ENCODE peak calls at places on chromosomes 1 and 21, in seven cellular contexts. One of them, this sample, is unnamed.

GRCh38 chr1:70685300-70686286 is 274.5 kb downstream of the CTH start:
- DNase-seq in CD4-positive, CD25-positive, alpha-beta regulatory T cell: peak; percentile 20
- DNase-seq in breast epithelium: no peak
- DNase-seq in WERI-Rb-1: peak; percentile 60
- DNase-seq in adrenal gland: peak; percentile 75
- DNase-seq in HAP-1: peak; percentile 71
- DNase-seq in CD8-positive, alpha-beta memory T cell: no peak
- DNase-seq in this sample: no peak

GRCh38 chr21:17250651-17251294 is 262.1 kb upstream of the CXADR start:
- DNase-seq in WERI-Rb-1: no peak
- DNase-seq in CD4-positive, CD25-positive, alpha-beta regulatory T cell: no peak
- DNase-seq in CD8-positive, alpha-beta memory T cell: no peak
- DNase-seq in HAP-1: no peak
- DNase-seq in adrenal gland: no peak
- DNase-seq in breast epithelium: no peak
- DNase-seq in this sample: no peak

GRCh38 chr1:55702064-55702463 is 486.9 kb upstream of the USP24 start:
- DNase-seq in HAP-1: peak; percentile 20
- DNase-seq in CD8-positive, alpha-beta memory T cell: no peak
- DNase-seq in breast epithelium: no peak
- DNase-seq in adrenal gland: no peak
- DNase-seq in WERI-Rb-1: peak; percentile 40
- DNase-seq in CD4-positive, CD25-positive, alpha-beta regulatory T cell: no peak
- DNase-seq in this sample: no peak

GRCh38 chr1:153345187-153346066 is 3.2 kb downstream of the PGLYRP4 start:
- DNase-seq in CD4-positive, CD25-positive, alpha-beta regulatory T cell: no peak
- DNase-seq in adrenal gland: no peak
- DNase-seq in WERI-Rb-1: peak; percentile 13
- DNase-seq in HAP-1: no peak
- DNase-seq in CD8-positive, alpha-beta memory T cell: no peak
- DNase-seq in breast epithelium: no peak
- DNase-seq in this sample: no peak

GRCh38 chr1:158013840-158014520 is 20.5 kb downstream of the KIRREL1 start:
- DNase-seq in WERI-Rb-1: no peak
- DNase-seq in CD8-positive, alpha-beta memory T cell: no peak
- DNase-seq in breast epithelium: no peak
- DNase-seq in HAP-1: peak; percentile 66
- DNase-seq in CD4-positive, CD25-positive, alpha-beta regulatory T cell: no peak
- DNase-seq in adrenal gland: no peak
- DNase-seq in this sample: no peak

GRCh38 chr1:1554926-1555915 is 14.8 kb upstream of the TMEM240 start:
- DNase-seq in adrenal gland: peak; percentile 89
- DNase-seq in breast epithelium: no peak
- DNase-seq in WERI-Rb-1: no peak
- DNase-seq in HAP-1: no peak
- DNase-seq in CD4-positive, CD25-positive, alpha-beta regulatory T cell: no peak
- DNase-seq in CD8-positive, alpha-beta memory T cell: no peak
- DNase-seq in this sample: no peak

GRCh38 chr1:21857142-21857839 is 45.2 kb downstream of the LDLRAD2 start:
- DNase-seq in HAP-1: no peak
- DNase-seq in breast epithelium: no peak
- DNase-seq in WERI-Rb-1: no peak
- DNase-seq in CD8-positive, alpha-beta memory T cell: no peak
- DNase-seq in adrenal gland: no peak
- DNase-seq in CD4-positive, CD25-positive, alpha-beta regulatory T cell: no peak
- DNase-seq in this sample: no peak

GRCh38 chr1:32627596-32628162 is 22.7 kb downstream of the ZBTB8OS start:
- DNase-seq in WERI-Rb-1: no peak
- DNase-seq in HAP-1: no peak
- DNase-seq in adrenal gland: peak; percentile 51
- DNase-seq in CD8-positive, alpha-beta memory T cell: no peak
- DNase-seq in CD4-positive, CD25-positive, alpha-beta regulatory T cell: peak; percentile 22
- DNase-seq in breast epithelium: no peak
- DNase-seq in this sample: no peak

GRCh38 chr1:150159550-150159949 is 9.8 kb downstream of the PLEKHO1 start:
- DNase-seq in breast epithelium: no peak
- DNase-seq in adrenal gland: peak; percentile 32
- DNase-seq in WERI-Rb-1: no peak
- DNase-seq in CD4-positive, CD25-positive, alpha-beta regulatory T cell: no peak
- DNase-seq in CD8-positive, alpha-beta memory T cell: no peak
- DNase-seq in HAP-1: no peak
- DNase-seq in this sample: no peak

GRCh38 chr1:23593556-23594148 is 34.4 kb upstream of the ID3 start:
- DNase-seq in CD8-positive, alpha-beta memory T cell: no peak
- DNase-seq in WERI-Rb-1: no peak
- DNase-seq in CD4-positive, CD25-positive, alpha-beta regulatory T cell: no peak
- DNase-seq in adrenal gland: peak; percentile 13
- DNase-seq in HAP-1: no peak
- DNase-seq in breast epithelium: no peak
- DNase-seq in this sample: no peak

GRCh38 chr1:41662656-41663437 is 178.4 kb upstream of the EDN2 start:
- DNase-seq in breast epithelium: no peak
- DNase-seq in CD4-positive, CD25-positive, alpha-beta regulatory T cell: peak; percentile 46
- DNase-seq in WERI-Rb-1: peak; percentile 82
- DNase-seq in HAP-1: peak; percentile 57
- DNase-seq in adrenal gland: peak; percentile 73
- DNase-seq in CD8-positive, alpha-beta memory T cell: no peak
- DNase-seq in this sample: peak; percentile 52

GRCh38 chr1:205358579-205358978 is 1.9 kb upstream of the KLHDC8A start:
- DNase-seq in breast epithelium: no peak
- DNase-seq in WERI-Rb-1: no peak
- DNase-seq in CD8-positive, alpha-beta memory T cell: no peak
- DNase-seq in HAP-1: no peak
- DNase-seq in CD4-positive, CD25-positive, alpha-beta regulatory T cell: no peak
- DNase-seq in adrenal gland: no peak
- DNase-seq in this sample: no peak

GRCh38 chr1:96253281-96254035 is 468.1 kb upstream of the PTBP2 start:
- DNase-seq in HAP-1: no peak
- DNase-seq in CD8-positive, alpha-beta memory T cell: no peak
- DNase-seq in WERI-Rb-1: no peak
- DNase-seq in breast epithelium: no peak
- DNase-seq in CD4-positive, CD25-positive, alpha-beta regulatory T cell: no peak
- DNase-seq in adrenal gland: no peak
- DNase-seq in this sample: no peak

GRCh38 chr1:161869291-161869690 is 103.2 kb downstream of the ATF6 start:
- DNase-seq in breast epithelium: no peak
- DNase-seq in CD4-positive, CD25-positive, alpha-beta regulatory T cell: no peak
- DNase-seq in HAP-1: no peak
- DNase-seq in CD8-positive, alpha-beta memory T cell: no peak
- DNase-seq in WERI-Rb-1: no peak
- DNase-seq in adrenal gland: no peak
- DNase-seq in this sample: no peak

GRCh38 chr1:24484208-24484607 is 18.4 kb upstream of the RCAN3 start:
- DNase-seq in CD8-positive, alpha-beta memory T cell: no peak
- DNase-seq in adrenal gland: no peak
- DNase-seq in CD4-positive, CD25-positive, alpha-beta regulatory T cell: no peak
- DNase-seq in WERI-Rb-1: no peak
- DNase-seq in HAP-1: no peak
- DNase-seq in breast epithelium: no peak
- DNase-seq in this sample: no peak

GRCh38 chr1:206105612-206106011 is 11.6 kb downstream of the AVPR1B start:
- DNase-seq in adrenal gland: no peak
- DNase-seq in breast epithelium: no peak
- DNase-seq in CD8-positive, alpha-beta memory T cell: no peak
- DNase-seq in WERI-Rb-1: no peak
- DNase-seq in HAP-1: no peak
- DNase-seq in CD4-positive, CD25-positive, alpha-beta regulatory T cell: no peak
- DNase-seq in this sample: no peak

GRCh38 chr1:67632811-67633478 is 52.1 kb upstream of the GADD45A start:
- DNase-seq in adrenal gland: no peak
- DNase-seq in HAP-1: no peak
- DNase-seq in CD8-positive, alpha-beta memory T cell: no peak
- DNase-seq in breast epithelium: no peak
- DNase-seq in WERI-Rb-1: no peak
- DNase-seq in CD4-positive, CD25-positive, alpha-beta regulatory T cell: no peak
- DNase-seq in this sample: no peak

GRCh38 chr1:109347511-109347910 is 40.7 kb upstream of the MYBPHL start:
- DNase-seq in CD8-positive, alpha-beta memory T cell: no peak
- DNase-seq in CD4-positive, CD25-positive, alpha-beta regulatory T cell: no peak
- DNase-seq in WERI-Rb-1: no peak
- DNase-seq in adrenal gland: no peak
- DNase-seq in HAP-1: no peak
- DNase-seq in breast epithelium: no peak
- DNase-seq in this sample: no peak

GRCh38 chr1:169928438-169929209 is 34.9 kb upstream of the SCYL3 start:
- DNase-seq in breast epithelium: no peak
- DNase-seq in CD4-positive, CD25-positive, alpha-beta regulatory T cell: peak; percentile 62
- DNase-seq in HAP-1: no peak
- DNase-seq in CD8-positive, alpha-beta memory T cell: no peak
- DNase-seq in WERI-Rb-1: no peak
- DNase-seq in adrenal gland: no peak
- DNase-seq in this sample: no peak

GRCh38 chr1:7705048-7705907 is 65.8 kb upstream of the VAMP3 start:
- DNase-seq in breast epithelium: no peak
- DNase-seq in WERI-Rb-1: no peak
- DNase-seq in adrenal gland: peak; percentile 20
- DNase-seq in CD4-positive, CD25-positive, alpha-beta regulatory T cell: peak; percentile 64
- DNase-seq in CD8-positive, alpha-beta memory T cell: peak; percentile 74
- DNase-seq in HAP-1: peak; percentile 36
- DNase-seq in this sample: peak; percentile 68

GRCh38 chr1:207329469-207329868 is 8.0 kb downstream of the CD55 start:
- DNase-seq in CD8-positive, alpha-beta memory T cell: no peak
- DNase-seq in CD4-positive, CD25-positive, alpha-beta regulatory T cell: no peak
- DNase-seq in HAP-1: no peak
- DNase-seq in adrenal gland: no peak
- DNase-seq in WERI-Rb-1: no peak
- DNase-seq in breast epithelium: no peak
- DNase-seq in this sample: no peak

GRCh38 chr21:25518491-25518911 is 88.8 kb downstream of the MRPL39 start:
- DNase-seq in adrenal gland: no peak
- DNase-seq in breast epithelium: no peak
- DNase-seq in HAP-1: no peak
- DNase-seq in CD4-positive, CD25-positive, alpha-beta regulatory T cell: no peak
- DNase-seq in WERI-Rb-1: peak; percentile 62
- DNase-seq in CD8-positive, alpha-beta memory T cell: no peak
- DNase-seq in this sample: no peak

GRCh38 chr21:45386728-45387371 is 18.1 kb upstream of the COL18A1 start:
- DNase-seq in CD8-positive, alpha-beta memory T cell: peak; percentile 15
- DNase-seq in WERI-Rb-1: no peak
- DNase-seq in breast epithelium: no peak
- DNase-seq in HAP-1: no peak
- DNase-seq in CD4-positive, CD25-positive, alpha-beta regulatory T cell: no peak
- DNase-seq in adrenal gland: peak; percentile 74
- DNase-seq in this sample: no peak

GRCh38 chr1:73781257-73781656 is 416.7 kb downstream of the LRRIQ3 start:
- DNase-seq in WERI-Rb-1: no peak
- DNase-seq in CD4-positive, CD25-positive, alpha-beta regulatory T cell: no peak
- DNase-seq in breast epithelium: no peak
- DNase-seq in adrenal gland: no peak
- DNase-seq in CD8-positive, alpha-beta memory T cell: no peak
- DNase-seq in HAP-1: no peak
- DNase-seq in this sample: no peak
- H3K9me3 ChIP-seq in WERI-Rb-1: no peaks in the 10 kb centered on the region
- H3K9me3 ChIP-seq in CD4-positive, CD25-positive, alpha-beta regulatory T cell: no peaks in the 10 kb centered on the region
- H3K9me3 ChIP-seq in breast epithelium: no peaks in the 10 kb centered on the region
- H3K9me3 ChIP-seq in adrenal gland: no peaks in the 10 kb centered on the region
- H3K9me3 ChIP-seq in CD8-positive, alpha-beta memory T cell: no peaks in the 10 kb centered on the region
- H3K9me3 ChIP-seq in HAP-1: no peaks in the 10 kb centered on the region
- H3K9me3 ChIP-seq in this sample: peaks cover 2% of the 10 kb centered on the region

GRCh38 chr1:177925006-177925405 is 44.9 kb downstream of the SEC16B start:
- DNase-seq in WERI-Rb-1: peak; percentile 52
- DNase-seq in CD4-positive, CD25-positive, alpha-beta regulatory T cell: no peak
- DNase-seq in HAP-1: no peak
- DNase-seq in breast epithelium: no peak
- DNase-seq in adrenal gland: no peak
- DNase-seq in CD8-positive, alpha-beta memory T cell: no peak
- DNase-seq in this sample: no peak
- H3K9me3 ChIP-seq in WERI-Rb-1: no peaks in the 10 kb centered on the region
- H3K9me3 ChIP-seq in CD4-positive, CD25-positive, alpha-beta regulatory T cell: no peaks in the 10 kb centered on the region
- H3K9me3 ChIP-seq in HAP-1: no peaks in the 10 kb centered on the region
- H3K9me3 ChIP-seq in breast epithelium: no peaks in the 10 kb centered on the region
- H3K9me3 ChIP-seq in adrenal gland: no peaks in the 10 kb centered on the region
- H3K9me3 ChIP-seq in CD8-positive, alpha-beta memory T cell: no peaks in the 10 kb centered on the region
- H3K9me3 ChIP-seq in this sample: no peaks in the 10 kb centered on the region

GRCh38 chr21:20507783-20508182 is 490.4 kb upstream of the NCAM2 start:
- DNase-seq in breast epithelium: no peak
- DNase-seq in WERI-Rb-1: no peak
- DNase-seq in CD8-positive, alpha-beta memory T cell: no peak
- DNase-seq in adrenal gland: no peak
- DNase-seq in CD4-positive, CD25-positive, alpha-beta regulatory T cell: no peak
- DNase-seq in HAP-1: no peak
- DNase-seq in this sample: no peak
- H3K9me3 ChIP-seq in breast epithelium: peaks cover 6% of the 10 kb centered on the region
- H3K9me3 ChIP-seq in WERI-Rb-1: no peaks in the 10 kb centered on the region
- H3K9me3 ChIP-seq in CD8-positive, alpha-beta memory T cell: peaks cover 4% of the 10 kb centered on the region
- H3K9me3 ChIP-seq in adrenal gland: no peaks in the 10 kb centered on the region
- H3K9me3 ChIP-seq in CD4-positive, CD25-positive, alpha-beta regulatory T cell: peaks cover 9% of the 10 kb centered on the region
- H3K9me3 ChIP-seq in HAP-1: no peaks in the 10 kb centered on the region
- H3K9me3 ChIP-seq in this sample: no peaks in the 10 kb centered on the region

GRCh38 chr1:159469921-159470595 is 30.5 kb downstream of the OR10J1 start:
- DNase-seq in CD8-positive, alpha-beta memory T cell: no peak
- DNase-seq in HAP-1: no peak
- DNase-seq in CD4-positive, CD25-positive, alpha-beta regulatory T cell: no peak
- DNase-seq in breast epithelium: no peak
- DNase-seq in WERI-Rb-1: no peak
- DNase-seq in adrenal gland: no peak
- DNase-seq in this sample: no peak
- H3K9me3 ChIP-seq in CD8-positive, alpha-beta memory T cell: no peaks in the 10 kb centered on the region
- H3K9me3 ChIP-seq in HAP-1: no peaks in the 10 kb centered on the region
- H3K9me3 ChIP-seq in CD4-positive, CD25-positive, alpha-beta regulatory T cell: no peaks in the 10 kb centered on the region
- H3K9me3 ChIP-seq in breast epithelium: no peaks in the 10 kb centered on the region
- H3K9me3 ChIP-seq in WERI-Rb-1: no peaks in the 10 kb centered on the region
- H3K9me3 ChIP-seq in adrenal gland: no peaks in the 10 kb centered on the region
- H3K9me3 ChIP-seq in this sample: no peaks in the 10 kb centered on the region

DNA sequence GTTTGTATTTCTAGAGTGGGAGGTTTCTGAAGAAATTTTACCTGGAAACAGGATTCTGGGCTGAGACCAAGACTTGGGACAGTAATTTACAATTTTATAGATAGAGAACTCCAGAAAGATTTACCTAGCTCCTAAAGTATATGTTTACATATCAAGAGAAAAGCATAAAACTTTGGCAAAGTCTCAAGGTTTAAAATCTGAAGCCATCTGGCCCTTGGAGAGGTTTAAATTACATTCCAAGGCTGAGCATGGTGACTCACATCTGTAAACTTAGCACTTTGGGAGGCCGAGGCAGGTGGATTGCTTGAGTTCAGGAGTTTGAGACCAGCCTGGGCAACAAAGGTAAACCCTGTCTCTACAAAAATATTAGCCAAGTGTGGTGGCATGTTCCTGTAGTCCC is 1351.6 kb upstream of the ADGRL4 start:
- DNase-seq in CD8-positive, alpha-beta memory T cell: no peak
- DNase-seq in CD4-positive, CD25-positive, alpha-beta regulatory T cell: no peak
- DNase-seq in WERI-Rb-1: no peak
- DNase-seq in adrenal gland: no peak
- DNase-seq in HAP-1: no peak
- DNase-seq in breast epithelium: no peak
- DNase-seq in this sample: no peak
- H3K9me3 ChIP-seq in CD8-positive, alpha-beta memory T cell: no peaks in the 10 kb centered on the region
- H3K9me3 ChIP-seq in CD4-positive, CD25-positive, alpha-beta regulatory T cell: no peaks in the 10 kb centered on the region
- H3K9me3 ChIP-seq in WERI-Rb-1: no peaks in the 10 kb centered on the region
- H3K9me3 ChIP-seq in adrenal gland: no peaks in the 10 kb centered on the region
- H3K9me3 ChIP-seq in HAP-1: no peaks in the 10 kb centered on the region
- H3K9me3 ChIP-seq in breast epithelium: no peaks in the 10 kb centered on the region
- H3K9me3 ChIP-seq in this sample: no peaks in the 10 kb centered on the region

GRCh38 chr1:152220166-152221163 is 3.5 kb downstream of the HRNR start:
- DNase-seq in adrenal gland: no peak
- DNase-seq in HAP-1: no peak
- DNase-seq in CD8-positive, alpha-beta memory T cell: peak; percentile 33
- DNase-seq in CD4-positive, CD25-positive, alpha-beta regulatory T cell: no peak
- DNase-seq in WERI-Rb-1: no peak
- DNase-seq in breast epithelium: no peak
- DNase-seq in this sample: no peak

GRCh38 chr1:152224093-152224492 is at the start of gene HRNR:
- DNase-seq in HAP-1: no peak
- DNase-seq in CD8-positive, alpha-beta memory T cell: no peak
- DNase-seq in CD4-positive, CD25-positive, alpha-beta regulatory T cell: no peak
- DNase-seq in WERI-Rb-1: no peak
- DNase-seq in adrenal gland: no peak
- DNase-seq in breast epithelium: no peak
- DNase-seq in this sample: no peak

GRCh38 chr1:152218762-152219436 is 5.1 kb downstream of the HRNR start:
- DNase-seq in adrenal gland: no peak
- DNase-seq in WERI-Rb-1: no peak
- DNase-seq in HAP-1: no peak
- DNase-seq in CD8-positive, alpha-beta memory T cell: peak; percentile 43
- DNase-seq in CD4-positive, CD25-positive, alpha-beta regulatory T cell: no peak
- DNase-seq in breast epithelium: no peak
- DNase-seq in this sample: no peak
- H3K9me3 ChIP-seq in adrenal gland: no peaks in the 10 kb centered on the region
- H3K9me3 ChIP-seq in WERI-Rb-1: peaks cover 13% of the 10 kb centered on the region
- H3K9me3 ChIP-seq in HAP-1: no peaks in the 10 kb centered on the region
- H3K9me3 ChIP-seq in CD8-positive, alpha-beta memory T cell: no peaks in the 10 kb centered on the region
- H3K9me3 ChIP-seq in CD4-positive, CD25-positive, alpha-beta regulatory T cell: no peaks in the 10 kb centered on the region
- H3K9me3 ChIP-seq in breast epithelium: peaks cover 5% of the 10 kb centered on the region
- H3K9me3 ChIP-seq in this sample: no peaks in the 10 kb centered on the region

This sample was measured in T-helper 17 cell.